ENCODE peak calls at places on chromosomes 16 and 17, in eight cellular contexts. U is breast epithelium, K is transverse colon, L is stomach, X is vagina, J is endothelial cell of umbilical vein, I is HCT116, V is sigmoid colon. P is an unnamed sample.

GRCh38 chr17:75785016-75785769 is 587 bp downstream of the UNK start:
- DNase-seq in U (peak; percentile 92), K (peak; percentile 92), L (peak; percentile 94), X (no peak), J (no peak), I (peak; percentile 76), V (peak; percentile 96), P (peak; percentile 85)

GRCh38 chr17:17994271-17994670 is 21.6 kb downstream of the DRC3 start:
- DNase-seq in U (no peak), K (no peak), L (peak; percentile 43), X (no peak), J (peak; percentile 31), I (peak; percentile 15), V (no peak), P (no peak)

GRCh38 chr16:6019490-6019991 is 921.9 kb upstream of the EEF2KMT start:
- DNase-seq in U (no peak), K (no peak), L (no peak), X (no peak), J (no peak), I (no peak), V (no peak), P (no peak)

GRCh38 chr17:79572136-79572915 is 38.5 kb downstream of the RBFOX3 start:
- DNase-seq in U (no peak), K (no peak), L (no peak), X (no peak), J (no peak), I (no peak), V (peak; percentile 38), P (no peak)

GRCh38 chr17:229130-229944 is 47.9 kb upstream of the DOC2B start:
- DNase-seq in U (no peak), K (peak; percentile 2), L (no peak), X (no peak), J (peak; percentile 49), I (no peak), V (peak; percentile 58), P (no peak)

GRCh38 chr17:47099451-47099986 is 89.6 kb downstream of the CDC27 start:
- DNase-seq in U (no peak), K (peak; percentile 11), L (no peak), X (no peak), J (no peak), I (no peak), V (no peak), P (no peak)

GRCh38 chr16:80586476-80586875 is 45.7 kb downstream of the DYNLRB2 start:
- DNase-seq in U (no peak), K (no peak), L (no peak), X (no peak), J (no peak), I (no peak), V (no peak), P (no peak)

GRCh38 chr17:1347681-1348318 is 52.2 kb downstream of the YWHAE start:
- DNase-seq in U (no peak), K (peak; percentile 59), L (peak; percentile 47), X (no peak), J (peak; percentile 67), I (no peak), V (peak; percentile 75), P (peak; percentile 58)

GRCh38 chr17:27407916-27408846 is 48.1 kb upstream of the KSR1 start:
- DNase-seq in U (no peak), K (no peak), L (peak; percentile 16), X (no peak), J (peak; percentile 12), I (peak; percentile 7), V (no peak), P (no peak)

GRCh38 chr17:64042700-64043485 is 22.5 kb upstream of the ICAM2 start:
- DNase-seq in U (no peak), K (no peak), L (no peak), X (no peak), J (peak; percentile 11), I (no peak), V (no peak), P (no peak)

GRCh38 chr17:72053069-72053846 is 67.6 kb upstream of the SOX9 start:
- DNase-seq in U (no peak), K (no peak), L (no peak), X (no peak), J (no peak), I (no peak), V (no peak), P (no peak)

GRCh38 chr17:79024901-79025737 is 1.1 kb downstream of the C1QTNF1 start:
- DNase-seq in U (peak; percentile 52), K (peak; percentile 51), L (peak; percentile 43), X (no peak), J (no peak), I (no peak), V (peak; percentile 88), P (peak; percentile 83)

GRCh38 chr17:62800580-62800979 is 7.5 kb downstream of the MARCHF10 start:
- DNase-seq in U (no peak), K (no peak), L (peak; percentile 33), X (no peak), J (no peak), I (no peak), V (no peak), P (peak; percentile 33)

GRCh38 chr17:76237859-76238313 is 2.4 kb downstream of the RNF157 start:
- DNase-seq in U (no peak), K (peak; percentile 62), L (no peak), X (no peak), J (no peak), I (no peak), V (peak; percentile 8), P (no peak)

GRCh38 chr16:89409161-89409711 is 81.1 kb downstream of the ANKRD11 start:
- DNase-seq in U (no peak), K (peak; percentile 38), L (no peak), X (no peak), J (peak; percentile 19), I (no peak), V (no peak), P (no peak)

GRCh38 chr17:40526668-40527067 is 25.2 kb upstream of the TNS4 start:
- DNase-seq in U (peak; percentile 36), K (no peak), L (no peak), X (no peak), J (no peak), I (no peak), V (peak; percentile 83), P (no peak)

DNA sequence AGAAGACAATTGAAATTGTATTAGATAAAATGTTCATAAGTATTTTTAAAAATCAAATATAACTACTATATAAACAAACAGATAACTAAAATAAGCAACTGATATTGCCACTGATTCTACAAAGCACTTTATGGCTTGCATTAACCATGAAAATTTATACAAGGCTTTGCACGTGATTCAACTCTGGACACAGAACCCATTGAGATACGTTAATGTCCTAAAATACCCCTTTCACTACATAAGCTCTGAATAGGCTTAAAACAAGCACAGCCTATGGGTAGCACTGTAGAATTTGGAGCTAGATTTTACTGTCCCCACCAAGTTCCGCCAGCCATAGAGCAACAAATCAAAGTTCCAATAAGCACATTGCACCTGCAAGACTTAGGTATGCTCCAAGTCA is 4.5 kb downstream of the ZNF652 start:
- DNase-seq in U (no peak), K (no peak), L (no peak), X (no peak), J (no peak), I (no peak), V (no peak), P (no peak)
- H3K4me1 ChIP-seq in U (peaks cover 21% of the 10 kb centered on the region), K (peaks cover 63% of the 10 kb centered on the region), L (peaks cover 34% of the 10 kb centered on the region), X (peaks cover 59% of the 10 kb centered on the region), J (peaks cover 15% of the 10 kb centered on the region), I (peaks cover 15% of the 10 kb centered on the region), V (peaks cover 80% of the 10 kb centered on the region), P (no peaks in the 10 kb centered on the region)

DNA sequence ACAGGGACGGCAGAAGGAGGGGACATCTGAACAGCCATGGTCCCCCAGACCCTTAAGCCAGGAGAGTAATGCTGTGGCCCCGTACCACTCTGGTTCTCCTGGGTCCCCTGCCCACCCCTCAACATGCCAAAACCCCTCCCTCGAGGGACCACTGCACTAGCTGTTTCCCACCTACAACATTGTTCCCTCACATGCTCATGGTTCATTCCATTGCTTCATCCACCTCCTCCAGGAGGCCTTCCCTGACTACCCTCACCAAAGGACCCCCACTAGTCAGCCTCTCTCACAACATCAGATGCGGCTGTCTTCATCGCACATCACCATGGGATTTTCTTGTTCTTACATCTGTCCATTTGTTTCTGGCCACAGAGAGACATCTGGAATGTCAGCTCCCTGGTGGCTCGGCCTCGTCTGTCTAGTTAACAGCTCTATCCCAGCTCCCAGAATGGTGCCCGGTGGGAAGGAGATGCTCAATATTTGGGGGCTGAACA is 1.7 kb downstream of the DOK4 start:
- DNase-seq in U (peak; percentile 39), K (no peak), L (no peak), X (no peak), J (no peak), I (no peak), V (no peak), P (no peak)
- TF ChIP-seq POLR2A in U (no peak), K (no peak), L (no peak), X (no peak), J (no peak), I (no peak), V (no peak), P (no peak)

DNA sequence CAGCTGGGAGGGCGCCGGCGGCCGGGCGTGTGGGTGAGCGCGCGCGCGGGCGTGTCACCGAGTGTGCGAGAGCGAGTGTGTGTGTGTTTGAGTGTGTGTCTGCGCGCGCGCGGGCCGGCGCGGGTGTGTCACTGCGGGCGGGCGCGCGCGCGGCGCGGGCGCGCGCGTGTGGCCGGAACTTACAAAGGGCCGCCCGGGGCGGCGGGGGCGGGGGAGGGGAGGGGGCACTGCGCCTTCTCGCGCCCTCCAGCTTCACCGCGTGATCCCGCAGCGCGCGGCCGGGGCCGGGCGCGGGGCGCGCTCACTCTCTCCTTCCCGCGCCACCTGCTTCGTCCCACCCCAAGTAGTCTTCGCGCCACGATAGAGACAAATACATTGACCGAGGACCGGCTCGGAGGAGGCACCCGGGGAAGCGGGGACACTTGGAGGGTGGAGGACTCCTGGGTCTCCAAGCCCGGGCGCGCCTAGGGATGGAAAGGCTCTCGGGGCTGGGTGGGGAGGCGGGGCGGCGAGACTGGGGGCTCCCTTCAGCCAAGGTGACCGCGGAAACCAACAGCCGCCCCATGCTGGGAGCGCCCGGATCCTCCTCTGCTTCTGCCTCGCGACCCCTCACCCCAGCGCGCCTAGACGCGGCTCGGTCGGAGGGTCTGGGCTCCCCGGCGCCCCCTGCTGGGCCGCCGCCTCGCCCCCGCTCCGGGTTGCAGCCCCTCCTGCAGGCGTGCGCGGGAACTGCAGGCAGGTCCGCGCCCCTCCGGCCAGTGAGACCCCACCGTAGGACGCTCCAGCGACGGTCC is at the start of gene SRCIN1:
- DNase-seq in U (no peak), K (peak; percentile 74), L (peak; percentile 76), X (no peak), J (no peak), I (no peak), V (peak; percentile 73), P (peak; percentile 50)
- TF ChIP-seq POLR2AphosphoS5 in U (no peak), K (no peak), L (no peak), X (no peak), J (no peak), I (peak; percentile 34), V (no peak), P (no peak)

GRCh38 chr17:29149431-29150064 is 30.6 kb downstream of the MYO18A start:
- DNase-seq in U (no peak), K (peak; percentile 33), L (no peak), X (no peak), J (no peak), I (no peak), V (no peak), P (peak; percentile 48)
- H3K4me1 ChIP-seq in U (peaks cover 41% of the 10 kb centered on the region), K (peaks cover 34% of the 10 kb centered on the region), L (peaks cover 42% of the 10 kb centered on the region), X (peaks cover 33% of the 10 kb centered on the region), J (peaks cover 21% of the 10 kb centered on the region), I (peaks cover 93% of the 10 kb centered on the region), V (peaks cover 36% of the 10 kb centered on the region), P (peaks cover 6% of the 10 kb centered on the region)

GRCh38 chr16:2529961-2530628 is 1.1 kb downstream of the CEMP1 start:
- DNase-seq in U (no peak), K (no peak), L (no peak), X (no peak), J (no peak), I (no peak), V (no peak), P (no peak)
- TF ChIP-seq POLR2A in U (no peak), K (no peak), L (no peak), X (no peak), J (no peak), I (no peak), V (no peak), P (no peak)